ENCODE peak calls at places on chromosomes 6 and 20, in ten cellular contexts. One of them, this sample, is unnamed.

GRCh38 chr6:48419992-48420391 is 309.0 kb upstream of the PTCHD4 start:
- DNase-seq in IMR-90: no peak
- DNase-seq in GM23248: no peak
- DNase-seq in mammary epithelial cell: no peak
- DNase-seq in neural progenitor cell: no peak
- DNase-seq in breast epithelium: no peak
- DNase-seq in psoas muscle: no peak
- DNase-seq in Peyer's patch: no peak
- DNase-seq in naive thymus-derived CD4-positive, alpha-beta T cell: no peak
- DNase-seq in CD4-positive, alpha-beta memory T cell: no peak
- DNase-seq in this sample: no peak

GRCh38 chr6:91715171-91715805 is 1128.4 kb upstream of the MAP3K7 start:
- DNase-seq in naive thymus-derived CD4-positive, alpha-beta T cell: no peak
- DNase-seq in CD4-positive, alpha-beta memory T cell: no peak
- DNase-seq in GM23248: no peak
- DNase-seq in mammary epithelial cell: no peak
- DNase-seq in psoas muscle: no peak
- DNase-seq in breast epithelium: no peak
- DNase-seq in IMR-90: no peak
- DNase-seq in neural progenitor cell: no peak
- DNase-seq in Peyer's patch: no peak
- DNase-seq in this sample: no peak

GRCh38 chr20:2695206-2695983 is 2.8 kb downstream of the EBF4 start:
- DNase-seq in Peyer's patch: no peak
- DNase-seq in CD4-positive, alpha-beta memory T cell: no peak
- DNase-seq in naive thymus-derived CD4-positive, alpha-beta T cell: no peak
- DNase-seq in mammary epithelial cell: no peak
- DNase-seq in GM23248: no peak
- DNase-seq in neural progenitor cell: no peak
- DNase-seq in IMR-90: no peak
- DNase-seq in breast epithelium: no peak
- DNase-seq in psoas muscle: no peak
- DNase-seq in this sample: no peak

GRCh38 chr6:18595774-18596528 is 208.8 kb downstream of the RNF144B start:
- DNase-seq in CD4-positive, alpha-beta memory T cell: peak
- DNase-seq in IMR-90: peak
- DNase-seq in GM23248: peak
- DNase-seq in breast epithelium: peak
- DNase-seq in neural progenitor cell: peak
- DNase-seq in Peyer's patch: no peak
- DNase-seq in mammary epithelial cell: peak
- DNase-seq in naive thymus-derived CD4-positive, alpha-beta T cell: no peak
- DNase-seq in psoas muscle: no peak
- DNase-seq in this sample: peak

GRCh38 chr6:47000842-47001241 is 41.3 kb downstream of the ADGRF1 start:
- DNase-seq in GM23248: no peak
- DNase-seq in psoas muscle: no peak
- DNase-seq in mammary epithelial cell: peak
- DNase-seq in breast epithelium: peak
- DNase-seq in CD4-positive, alpha-beta memory T cell: no peak
- DNase-seq in naive thymus-derived CD4-positive, alpha-beta T cell: no peak
- DNase-seq in IMR-90: no peak
- DNase-seq in Peyer's patch: no peak
- DNase-seq in neural progenitor cell: no peak
- DNase-seq in this sample: no peak

GRCh38 chr6:45314146-45314545 is 14.0 kb upstream of the RUNX2 start:
- DNase-seq in neural progenitor cell: no peak
- DNase-seq in breast epithelium: no peak
- DNase-seq in IMR-90: no peak
- DNase-seq in psoas muscle: no peak
- DNase-seq in CD4-positive, alpha-beta memory T cell: no peak
- DNase-seq in Peyer's patch: no peak
- DNase-seq in GM23248: no peak
- DNase-seq in mammary epithelial cell: no peak
- DNase-seq in naive thymus-derived CD4-positive, alpha-beta T cell: no peak
- DNase-seq in this sample: no peak

GRCh38 chr6:4274382-4275082 is 139.2 kb upstream of the ECI2 start:
- DNase-seq in breast epithelium: no peak
- DNase-seq in mammary epithelial cell: no peak
- DNase-seq in CD4-positive, alpha-beta memory T cell: no peak
- DNase-seq in neural progenitor cell: no peak
- DNase-seq in naive thymus-derived CD4-positive, alpha-beta T cell: no peak
- DNase-seq in IMR-90: peak
- DNase-seq in psoas muscle: no peak
- DNase-seq in Peyer's patch: no peak
- DNase-seq in GM23248: peak
- DNase-seq in this sample: no peak

GRCh38 chr6:118580585-118581419 is 32.7 kb downstream of the PLN start:
- DNase-seq in IMR-90: peak
- DNase-seq in CD4-positive, alpha-beta memory T cell: peak
- DNase-seq in mammary epithelial cell: peak
- DNase-seq in psoas muscle: peak
- DNase-seq in GM23248: peak
- DNase-seq in Peyer's patch: no peak
- DNase-seq in breast epithelium: no peak
- DNase-seq in naive thymus-derived CD4-positive, alpha-beta T cell: no peak
- DNase-seq in neural progenitor cell: peak
- DNase-seq in this sample: peak

GRCh38 chr6:397604-398003 is 6.1 kb downstream of the IRF4 start:
- DNase-seq in GM23248: no peak
- DNase-seq in neural progenitor cell: no peak
- DNase-seq in breast epithelium: no peak
- DNase-seq in IMR-90: no peak
- DNase-seq in Peyer's patch: no peak
- DNase-seq in mammary epithelial cell: no peak
- DNase-seq in CD4-positive, alpha-beta memory T cell: no peak
- DNase-seq in naive thymus-derived CD4-positive, alpha-beta T cell: no peak
- DNase-seq in psoas muscle: no peak
- DNase-seq in this sample: no peak

GRCh38 chr6:54254886-54255285 is 53.4 kb upstream of the TINAG start:
- DNase-seq in mammary epithelial cell: no peak
- DNase-seq in IMR-90: no peak
- DNase-seq in naive thymus-derived CD4-positive, alpha-beta T cell: no peak
- DNase-seq in GM23248: no peak
- DNase-seq in psoas muscle: no peak
- DNase-seq in CD4-positive, alpha-beta memory T cell: no peak
- DNase-seq in breast epithelium: no peak
- DNase-seq in Peyer's patch: no peak
- DNase-seq in neural progenitor cell: no peak
- DNase-seq in this sample: no peak

GRCh38 chr6:35710241-35710847 is 21.6 kb upstream of the FKBP5 start:
- DNase-seq in GM23248: no peak
- DNase-seq in naive thymus-derived CD4-positive, alpha-beta T cell: no peak
- DNase-seq in neural progenitor cell: no peak
- DNase-seq in Peyer's patch: no peak
- DNase-seq in breast epithelium: no peak
- DNase-seq in psoas muscle: no peak
- DNase-seq in CD4-positive, alpha-beta memory T cell: peak
- DNase-seq in mammary epithelial cell: peak
- DNase-seq in IMR-90: no peak
- DNase-seq in this sample: no peak

GRCh38 chr6:170038251-170038650 is 252.6 kb downstream of the DLL1 start:
- DNase-seq in mammary epithelial cell: no peak
- DNase-seq in IMR-90: no peak
- DNase-seq in GM23248: no peak
- DNase-seq in CD4-positive, alpha-beta memory T cell: no peak
- DNase-seq in neural progenitor cell: no peak
- DNase-seq in Peyer's patch: peak
- DNase-seq in naive thymus-derived CD4-positive, alpha-beta T cell: no peak
- DNase-seq in psoas muscle: no peak
- DNase-seq in breast epithelium: no peak
- DNase-seq in this sample: no peak

GRCh38 chr6:156779206-156780116 is 2.3 kb downstream of the ARID1B start:
- DNase-seq in CD4-positive, alpha-beta memory T cell: peak
- DNase-seq in psoas muscle: peak
- DNase-seq in breast epithelium: peak
- DNase-seq in GM23248: peak
- DNase-seq in Peyer's patch: peak
- DNase-seq in naive thymus-derived CD4-positive, alpha-beta T cell: peak
- DNase-seq in neural progenitor cell: peak
- DNase-seq in mammary epithelial cell: peak
- DNase-seq in IMR-90: no peak
- DNase-seq in this sample: peak

GRCh38 chr6:147040521-147040920 is 163.7 kb upstream of the STXBP5 start:
- DNase-seq in CD4-positive, alpha-beta memory T cell: no peak
- DNase-seq in neural progenitor cell: no peak
- DNase-seq in naive thymus-derived CD4-positive, alpha-beta T cell: no peak
- DNase-seq in Peyer's patch: no peak
- DNase-seq in GM23248: no peak
- DNase-seq in breast epithelium: no peak
- DNase-seq in IMR-90: no peak
- DNase-seq in mammary epithelial cell: no peak
- DNase-seq in psoas muscle: no peak
- DNase-seq in this sample: no peak

GRCh38 chr6:147040041-147040440 is 164.2 kb upstream of the STXBP5 start:
- DNase-seq in mammary epithelial cell: no peak
- DNase-seq in Peyer's patch: no peak
- DNase-seq in CD4-positive, alpha-beta memory T cell: no peak
- DNase-seq in GM23248: peak
- DNase-seq in neural progenitor cell: no peak
- DNase-seq in naive thymus-derived CD4-positive, alpha-beta T cell: no peak
- DNase-seq in breast epithelium: no peak
- DNase-seq in IMR-90: peak
- DNase-seq in psoas muscle: no peak
- DNase-seq in this sample: no peak

GRCh38 chr6:147048930-147049329 is 155.3 kb upstream of the STXBP5 start:
- DNase-seq in mammary epithelial cell: no peak
- DNase-seq in breast epithelium: no peak
- DNase-seq in GM23248: peak
- DNase-seq in IMR-90: peak
- DNase-seq in neural progenitor cell: no peak
- DNase-seq in CD4-positive, alpha-beta memory T cell: no peak
- DNase-seq in naive thymus-derived CD4-positive, alpha-beta T cell: no peak
- DNase-seq in psoas muscle: no peak
- DNase-seq in Peyer's patch: no peak
- DNase-seq in this sample: no peak

GRCh38 chr6:147046131-147046530 is 158.1 kb upstream of the STXBP5 start:
- DNase-seq in GM23248: no peak
- DNase-seq in breast epithelium: no peak
- DNase-seq in neural progenitor cell: no peak
- DNase-seq in psoas muscle: no peak
- DNase-seq in naive thymus-derived CD4-positive, alpha-beta T cell: no peak
- DNase-seq in Peyer's patch: no peak
- DNase-seq in IMR-90: peak
- DNase-seq in mammary epithelial cell: no peak
- DNase-seq in CD4-positive, alpha-beta memory T cell: no peak
- DNase-seq in this sample: no peak

DNA sequence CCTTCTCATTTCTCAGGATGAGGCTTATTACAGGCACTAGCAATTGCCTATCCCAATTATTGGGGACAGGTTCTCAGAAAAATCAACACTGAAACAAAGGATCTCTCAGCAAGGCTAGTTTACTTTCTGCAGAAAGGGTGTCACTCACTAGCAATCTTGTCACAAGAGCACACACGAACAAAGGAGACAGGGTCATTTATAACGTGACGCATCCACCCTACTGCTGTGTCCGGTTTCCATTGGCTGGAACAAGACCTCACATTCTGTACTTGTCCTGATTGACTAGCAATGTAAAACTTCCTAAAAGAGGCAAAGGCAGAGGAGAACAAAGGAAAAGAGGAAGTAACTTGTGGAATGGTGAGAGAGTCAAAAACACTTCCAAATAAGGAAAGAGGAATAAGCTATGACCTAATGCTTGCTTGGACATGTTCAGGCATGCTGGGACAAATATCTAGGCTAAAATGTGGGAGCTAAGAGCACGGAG is 160.2 kb upstream of the STXBP5 start:
- DNase-seq in GM23248: no peak
- DNase-seq in breast epithelium: no peak
- DNase-seq in Peyer's patch: no peak
- DNase-seq in psoas muscle: no peak
- DNase-seq in naive thymus-derived CD4-positive, alpha-beta T cell: no peak
- DNase-seq in CD4-positive, alpha-beta memory T cell: no peak
- DNase-seq in neural progenitor cell: no peak
- DNase-seq in IMR-90: peak
- DNase-seq in mammary epithelial cell: peak
- DNase-seq in this sample: no peak
- H3K27ac ChIP-seq in GM23248: no peak
- H3K27ac ChIP-seq in breast epithelium: no peak
- H3K27ac ChIP-seq in Peyer's patch: no peak
- H3K27ac ChIP-seq in psoas muscle: no peak
- H3K27ac ChIP-seq in naive thymus-derived CD4-positive, alpha-beta T cell: no peak
- H3K27ac ChIP-seq in CD4-positive, alpha-beta memory T cell: no peak
- H3K27ac ChIP-seq in neural progenitor cell: no peak
- H3K27ac ChIP-seq in IMR-90: peak
- H3K27ac ChIP-seq in mammary epithelial cell: no peak
- H3K27ac ChIP-seq in this sample: no peak

DNA sequence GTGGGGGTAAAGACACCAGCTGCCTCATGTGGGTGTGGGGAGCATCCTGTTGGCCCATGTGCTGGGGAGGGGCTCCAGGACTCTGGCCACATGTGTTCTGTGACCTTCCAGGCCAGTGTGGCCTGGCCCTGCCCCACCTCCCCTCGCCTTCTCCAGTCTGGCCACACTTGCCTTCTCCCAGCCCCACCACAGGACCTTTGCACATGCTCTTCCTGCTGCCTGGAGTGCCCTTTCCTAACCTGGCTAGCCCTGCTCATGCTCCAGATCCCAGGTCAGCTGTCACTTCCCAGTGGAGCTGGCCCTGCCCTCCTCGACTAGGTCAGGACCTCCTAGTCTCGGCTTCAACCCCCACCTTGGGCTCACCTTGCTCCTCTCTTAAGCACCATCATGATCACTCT is 183.8 kb downstream of the CDH4 start:
- DNase-seq in mammary epithelial cell: no peak
- DNase-seq in GM23248: no peak
- DNase-seq in neural progenitor cell: no peak
- DNase-seq in psoas muscle: no peak
- DNase-seq in CD4-positive, alpha-beta memory T cell: no peak
- DNase-seq in IMR-90: no peak
- DNase-seq in breast epithelium: no peak
- DNase-seq in naive thymus-derived CD4-positive, alpha-beta T cell: no peak
- DNase-seq in Peyer's patch: no peak
- DNase-seq in this sample: no peak
- H3K27ac ChIP-seq in mammary epithelial cell: peak
- H3K27ac ChIP-seq in GM23248: no peak
- H3K27ac ChIP-seq in neural progenitor cell: peak
- H3K27ac ChIP-seq in psoas muscle: no peak
- H3K27ac ChIP-seq in CD4-positive, alpha-beta memory T cell: no peak
- H3K27ac ChIP-seq in IMR-90: no peak
- H3K27ac ChIP-seq in breast epithelium: no peak
- H3K27ac ChIP-seq in naive thymus-derived CD4-positive, alpha-beta T cell: no peak
- H3K27ac ChIP-seq in Peyer's patch: no peak
- H3K27ac ChIP-seq in this sample: no peak

GRCh38 chr20:57738484-57738883 is 28.7 kb upstream of the PMEPA1 start:
- DNase-seq in Peyer's patch: no peak
- DNase-seq in naive thymus-derived CD4-positive, alpha-beta T cell: no peak
- DNase-seq in mammary epithelial cell: peak
- DNase-seq in CD4-positive, alpha-beta memory T cell: no peak
- DNase-seq in GM23248: peak
- DNase-seq in IMR-90: no peak
- DNase-seq in breast epithelium: no peak
- DNase-seq in psoas muscle: no peak
- DNase-seq in neural progenitor cell: no peak
- DNase-seq in this sample: no peak
- H3K27ac ChIP-seq in Peyer's patch: no peak
- H3K27ac ChIP-seq in naive thymus-derived CD4-positive, alpha-beta T cell: no peak
- H3K27ac ChIP-seq in mammary epithelial cell: no peak
- H3K27ac ChIP-seq in CD4-positive, alpha-beta memory T cell: no peak
- H3K27ac ChIP-seq in GM23248: no peak
- H3K27ac ChIP-seq in IMR-90: no peak
- H3K27ac ChIP-seq in breast epithelium: no peak
- H3K27ac ChIP-seq in psoas muscle: no peak
- H3K27ac ChIP-seq in neural progenitor cell: no peak
- H3K27ac ChIP-seq in this sample: no peak

GRCh38 chr20:50710492-50711063 is 19.2 kb upstream of the RIPOR3 start:
- DNase-seq in psoas muscle: no peak
- DNase-seq in mammary epithelial cell: no peak
- DNase-seq in neural progenitor cell: no peak
- DNase-seq in GM23248: peak
- DNase-seq in Peyer's patch: no peak
- DNase-seq in CD4-positive, alpha-beta memory T cell: no peak
- DNase-seq in IMR-90: peak
- DNase-seq in naive thymus-derived CD4-positive, alpha-beta T cell: no peak
- DNase-seq in breast epithelium: no peak
- DNase-seq in this sample: no peak
- H3K27ac ChIP-seq in psoas muscle: no peak
- H3K27ac ChIP-seq in mammary epithelial cell: no peak
- H3K27ac ChIP-seq in neural progenitor cell: no peak
- H3K27ac ChIP-seq in GM23248: peak
- H3K27ac ChIP-seq in Peyer's patch: no peak
- H3K27ac ChIP-seq in CD4-positive, alpha-beta memory T cell: no peak
- H3K27ac ChIP-seq in IMR-90: no peak
- H3K27ac ChIP-seq in naive thymus-derived CD4-positive, alpha-beta T cell: no peak
- H3K27ac ChIP-seq in breast epithelium: no peak
- H3K27ac ChIP-seq in this sample: no peak